ENCODE peak calls at places on chromosome 10, in five cellular contexts. M, C, S, U and K are unnamed samples.

GRCh38 chr10:63628526-63629362 is 107.5 kb downstream of the REEP3 start:
- DNase-seq in M (peak; percentile 34), C (no peak), S (no peak), U (no peak), K (peak; percentile 73)

GRCh38 chr10:70672165-70672992 is at the start of gene ADAMTS14:
- DNase-seq in M (peak; percentile 57), U (no peak), C (no peak), S (peak; percentile 61), K (no peak)

GRCh38 chr10:119342017-119342734 is 134.8 kb downstream of the GRK5 start:
- DNase-seq in C (no peak), S (no peak), M (no peak), U (no peak), K (no peak)

GRCh38 chr10:79608505-79609375 is 2.0 kb upstream of the SFTPA1 start:
- DNase-seq in U (no peak), M (peak; percentile 70), S (no peak), C (no peak), K (peak; percentile 8)

GRCh38 chr10:79019961-79020491 is 48.7 kb upstream of the ZMIZ1 start:
- DNase-seq in M (no peak), C (no peak), S (no peak), U (no peak), K (peak; percentile 64)

GRCh38 chr10:97517778-97518561 is 19.2 kb downstream of the UBTD1 start:
- DNase-seq in U (no peak), M (peak; percentile 38), S (peak; percentile 84), C (no peak), K (peak; percentile 80)

GRCh38 chr10:78755075-78755695 is 313.6 kb upstream of the ZMIZ1 start:
- DNase-seq in C (no peak), U (no peak), S (no peak), M (no peak), K (no peak)

GRCh38 chr10:86971146-86971991 is 3.1 kb downstream of the ADIRF start:
- DNase-seq in S (peak; percentile 87), M (peak; percentile 66), U (peak; percentile 85), C (peak; percentile 87), K (peak; percentile 64)

GRCh38 chr10:128596906-128597305 is 470.7 kb upstream of the MKI67 start:
- DNase-seq in U (no peak), S (no peak), M (no peak), C (no peak), K (no peak)

GRCh38 chr10:1715821-1716220 is 21.5 kb downstream of the ADARB2 start:
- DNase-seq in S (peak; percentile 19), M (peak; percentile 39), U (no peak), C (no peak), K (peak; percentile 29)

GRCh38 chr10:119431034-119431767 is 111.3 kb downstream of the RGS10 start:
- DNase-seq in C (no peak), U (no peak), S (no peak), M (no peak), K (no peak)

GRCh38 chr10:125284875-125285597 is 124.7 kb upstream of the CTBP2 start:
- DNase-seq in S (peak; percentile 43), U (no peak), M (no peak), C (no peak), K (peak; percentile 41)

GRCh38 chr10:62230344-62231138 is 38.1 kb downstream of the RTKN2 start:
- DNase-seq in C (no peak), U (no peak), S (peak; percentile 81), M (no peak), K (no peak)

GRCh38 chr10:101617824-101618568 is 29.9 kb downstream of the DPCD start:
- DNase-seq in U (no peak), M (no peak), C (no peak), S (no peak), K (no peak)

GRCh38 chr10:124535731-124536495 is 74.3 kb downstream of the LHPP start:
- DNase-seq in M (peak; percentile 31), S (no peak), U (no peak), C (no peak), K (no peak)

GRCh38 chr10:26859241-26860025 is 1.3 kb downstream of the ABI1 start:
- DNase-seq in U (no peak), S (no peak), C (no peak), M (no peak), K (peak; percentile 48)

GRCh38 chr10:119022846-119023552 is 6.5 kb upstream of the NANOS1 start:
- DNase-seq in M (no peak), S (peak; percentile 82), C (no peak), U (peak; percentile 61), K (peak; percentile 54)